ENCODE peak calls at places on chromosomes 5 and 9, in ten cellular contexts. R, Q, I, K, S, Y, M, O, J and N are unnamed samples.

GRCh38 chr5:41418220-41419031 is 92.0 kb downstream of the PLCXD3 start:
- DNase-seq in R (peak), Q (no peak), I (no peak), K (peak), S (no peak), Y (no peak), M (peak), O (peak), J (no peak), N (no peak)

GRCh38 chr5:65426656-65427055 is 55.1 kb downstream of the ADAMTS6 start:
- DNase-seq in R (no peak), Q (no peak), I (no peak), K (no peak), S (no peak), Y (no peak), M (no peak), O (no peak), J (no peak), N (no peak)

GRCh38 chr5:44952376-44952775 is 143.6 kb downstream of the MRPS30 start:
- DNase-seq in R (peak), Q (peak), I (no peak), K (no peak), S (no peak), Y (no peak), M (peak), O (peak), J (no peak), N (peak)

GRCh38 chr5:68285075-68285827 is 69.7 kb downstream of the PIK3R1 start:
- DNase-seq in R (no peak), Q (no peak), I (no peak), K (no peak), S (no peak), Y (no peak), M (no peak), O (no peak), J (no peak), N (no peak)

GRCh38 chr5:136128416-136128935 is 4.2 kb upstream of the SMAD5 start:
- DNase-seq in R (no peak), Q (no peak), I (no peak), K (no peak), S (no peak), Y (no peak), M (no peak), O (no peak), J (no peak), N (no peak)

GRCh38 chr9:104941597-104941996 is 13.6 kb upstream of the ABCA1 start:
- DNase-seq in R (no peak), Q (no peak), I (no peak), K (no peak), S (no peak), Y (no peak), M (no peak), O (no peak), J (no peak), N (no peak)

GRCh38 chr9:81250041-81250440 is 439.3 kb downstream of the TLE1 start:
- DNase-seq in R (no peak), Q (no peak), I (no peak), K (no peak), S (no peak), Y (no peak), M (no peak), O (no peak), J (no peak), N (no peak)

GRCh38 chr5:139744471-139745120 is 51.0 kb upstream of the PSD2 start:
- DNase-seq in R (no peak), Q (no peak), I (no peak), K (no peak), S (peak), Y (no peak), M (no peak), O (no peak), J (no peak), N (no peak)

GRCh38 chr9:83274787-83275186 is 211.8 kb upstream of the RASEF start:
- DNase-seq in R (no peak), Q (no peak), I (no peak), K (no peak), S (no peak), Y (no peak), M (no peak), O (no peak), J (no peak), N (no peak)

GRCh38 chr5:16808936-16809815 is 126.9 kb downstream of the MYO10 start:
- DNase-seq in R (no peak), Q (no peak), I (no peak), K (no peak), S (no peak), Y (no peak), M (no peak), O (no peak), J (no peak), N (no peak)

GRCh38 chr5:128143911-128144310 is 60.3 kb downstream of the SLC12A2 start:
- DNase-seq in R (no peak), Q (no peak), I (no peak), K (no peak), S (no peak), Y (no peak), M (no peak), O (no peak), J (no peak), N (no peak)

GRCh38 chr5:24401767-24402166 is 243.0 kb downstream of the CDH10 start:
- DNase-seq in R (no peak), Q (peak), I (no peak), K (no peak), S (peak), Y (no peak), M (no peak), O (peak), J (no peak), N (no peak)

GRCh38 chr5:136192015-136192525 is 892 bp downstream of the SMIM32 start:
- DNase-seq in R (peak), Q (peak), I (peak), K (no peak), S (no peak), Y (no peak), M (no peak), O (peak), J (no peak), N (no peak)

GRCh38 chr9:128421474-128422010 is 885 bp downstream of the CERCAM start:
- DNase-seq in R (no peak), Q (peak), I (no peak), K (no peak), S (no peak), Y (no peak), M (peak), O (peak), J (no peak), N (no peak)

GRCh38 chr5:88536146-88536545 is 267.5 kb upstream of the TMEM161B start:
- DNase-seq in R (no peak), Q (no peak), I (no peak), K (no peak), S (no peak), Y (no peak), M (no peak), O (no peak), J (no peak), N (no peak)

GRCh38 chr5:17224858-17225436 is 7.5 kb downstream of the BASP1 start:
- DNase-seq in R (no peak), Q (no peak), I (no peak), K (no peak), S (no peak), Y (no peak), M (peak), O (peak), J (no peak), N (no peak)

GRCh38 chr5:41270423-41271251 is 57.3 kb upstream of the C6 start:
- DNase-seq in R (peak), Q (peak), I (peak), K (peak), S (peak), Y (no peak), M (peak), O (peak), J (peak), N (no peak)

GRCh38 chr9:125763373-125763772 is 16.2 kb downstream of the PBX3 start:
- DNase-seq in R (peak), Q (peak), I (no peak), K (no peak), S (no peak), Y (no peak), M (no peak), O (peak), J (no peak), N (no peak)

GRCh38 chr5:54673523-54674225 is 156.1 kb downstream of the SNX18 start:
- DNase-seq in R (no peak), Q (peak), I (peak), K (no peak), S (no peak), Y (peak), M (no peak), O (peak), J (peak), N (peak)
- H3K4me3 ChIP-seq in R (no peak), Q (no peak), I (no peak), K (no peak), S (no peak), Y (no peak), M (no peak), O (no peak), J (no peak), N (no peak)

DNA sequence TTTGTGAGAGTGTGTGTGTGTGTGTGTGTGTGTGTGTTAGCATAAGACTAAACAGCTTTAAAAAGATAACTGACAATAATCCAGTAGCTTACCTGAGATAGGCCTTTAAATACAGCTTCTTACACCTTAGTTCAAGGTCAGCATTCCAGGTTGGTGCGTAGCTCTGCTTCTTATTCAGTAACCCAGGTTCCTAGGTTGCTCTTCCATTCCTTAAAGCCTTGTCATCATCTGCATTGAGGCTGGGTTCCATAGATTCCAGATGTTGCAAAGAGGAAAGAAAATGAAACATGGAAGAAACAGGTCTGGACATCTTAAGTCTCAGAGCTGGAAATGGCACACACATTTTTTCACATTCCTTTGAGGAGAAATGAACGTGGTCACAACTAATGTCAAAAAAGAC is 53.9 kb upstream of the CAMK4 start:
- DNase-seq in R (no peak), Q (no peak), I (no peak), K (no peak), S (no peak), Y (no peak), M (no peak), O (no peak), J (no peak), N (no peak)
- H3K4me3 ChIP-seq in R (no peak), Q (no peak), I (no peak), K (no peak), S (no peak), Y (no peak), M (no peak), O (no peak), J (no peak), N (no peak)

DNA sequence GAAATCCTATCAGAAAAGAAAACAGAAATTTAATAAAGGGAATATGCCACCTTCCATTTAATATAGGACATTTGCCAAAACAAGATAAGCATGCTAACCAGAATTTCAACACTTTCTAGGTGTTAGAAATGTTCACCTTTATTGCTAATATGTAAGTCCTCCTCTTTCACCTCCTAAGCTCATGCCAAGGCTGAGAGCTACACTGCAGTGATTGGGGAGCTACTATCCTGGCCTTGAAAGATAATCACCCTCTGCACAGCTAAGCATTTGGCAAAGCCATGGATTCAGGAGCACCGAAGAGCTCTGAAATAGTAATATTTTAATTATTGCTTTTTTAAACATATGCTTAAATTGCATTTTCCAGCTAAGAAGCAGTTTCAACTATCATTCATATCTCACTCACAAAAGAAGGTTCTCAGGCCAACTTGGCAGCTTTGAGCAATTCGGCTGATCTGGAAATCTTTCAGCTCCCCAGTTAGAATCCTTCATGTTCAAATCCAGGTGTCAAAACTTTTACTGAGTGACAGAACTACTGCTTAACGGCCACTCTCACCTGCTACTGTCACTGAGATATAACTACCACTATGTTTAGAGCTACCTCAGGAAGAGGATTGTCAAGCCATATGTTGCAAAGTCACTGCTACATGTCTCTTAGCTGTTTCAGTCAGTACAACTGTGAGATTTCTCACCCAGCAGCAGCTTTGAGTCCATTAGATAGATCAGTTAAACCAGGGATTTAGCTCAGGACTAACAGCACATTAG is 302.0 kb downstream of the NFIB start:
- DNase-seq in R (no peak), Q (no peak), I (no peak), K (no peak), S (no peak), Y (no peak), M (no peak), O (no peak), J (no peak), N (no peak)
- H3K4me3 ChIP-seq in R (no peak), Q (no peak), I (no peak), K (no peak), S (no peak), Y (no peak), M (no peak), O (no peak), J (no peak), N (no peak)

DNA sequence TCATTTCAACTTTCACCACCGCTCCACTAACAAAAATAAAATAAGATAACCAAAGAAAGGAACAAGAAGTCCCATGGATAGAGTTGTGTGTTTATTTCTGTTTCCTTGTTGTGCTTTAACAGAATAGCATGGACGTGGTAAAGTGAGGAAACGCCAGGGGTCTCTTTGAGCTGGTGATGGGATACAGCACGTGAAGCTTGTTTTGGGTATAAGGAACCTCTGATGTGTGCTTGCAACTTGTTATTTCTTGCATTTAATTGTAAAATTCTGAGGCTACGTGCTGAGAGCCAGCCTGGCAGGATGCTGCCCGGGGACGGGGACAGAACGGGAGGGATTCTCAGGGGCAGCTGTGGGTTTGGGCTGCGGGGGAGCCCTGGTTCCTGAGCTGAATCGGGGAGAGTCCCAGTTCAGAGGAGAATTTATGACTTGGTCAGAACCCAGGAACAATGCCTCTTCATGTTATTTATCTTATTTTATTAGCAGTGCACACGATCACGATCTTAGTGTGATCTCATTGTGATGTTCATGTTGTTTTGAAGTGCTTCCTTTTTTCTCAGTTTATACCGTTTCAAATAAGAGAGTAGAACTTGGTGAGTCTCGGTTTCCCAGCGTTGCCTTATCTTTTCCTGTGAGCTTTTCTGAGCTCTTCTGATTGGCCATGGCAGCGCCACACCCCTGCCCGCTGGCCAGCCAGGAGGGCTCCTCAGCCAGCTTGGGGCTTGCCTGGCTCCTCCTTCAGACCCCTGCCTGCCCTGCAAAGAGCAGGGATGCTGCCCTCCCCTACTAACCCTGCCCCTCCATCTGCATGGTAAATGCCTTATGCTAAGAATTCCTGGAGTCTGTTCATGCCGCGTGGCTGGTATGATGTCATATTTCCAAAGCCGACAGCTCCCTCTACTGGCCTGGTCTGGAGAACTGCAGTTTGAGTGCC is 63.6 kb downstream of the ANKRD33B start:
- DNase-seq in R (peak), Q (peak), I (peak), K (peak), S (peak), Y (peak), M (peak), O (peak), J (peak), N (peak)
- H3K4me3 ChIP-seq in R (peak), Q (peak), I (no peak), K (peak), S (peak), Y (peak), M (peak), O (peak), J (peak), N (no peak)

GRCh38 chr9:109329274-109330258 is 8.7 kb upstream of the EPB41L4B start:
- DNase-seq in R (peak), Q (peak), I (peak), K (no peak), S (peak), Y (no peak), M (no peak), O (peak), J (no peak), N (no peak)
- H3K4me3 ChIP-seq in R (no peak), Q (no peak), I (no peak), K (no peak), S (no peak), Y (no peak), M (no peak), O (no peak), J (no peak), N (no peak)

GRCh38 chr9:2241461-2241874 is 226.3 kb downstream of the SMARCA2 start:
- DNase-seq in R (peak), Q (peak), I (no peak), K (peak), S (peak), Y (no peak), M (peak), O (peak), J (peak), N (no peak)
- H3K4me3 ChIP-seq in R (peak), Q (peak), I (peak), K (peak), S (peak), Y (peak), M (peak), O (peak), J (peak), N (peak)

GRCh38 chr9:92963831-92964606 is 16.7 kb downstream of the FGD3 start:
- DNase-seq in R (no peak), Q (no peak), I (no peak), K (no peak), S (no peak), Y (peak), M (no peak), O (no peak), J (no peak), N (peak)
- H3K4me3 ChIP-seq in R (no peak), Q (no peak), I (peak), K (no peak), S (no peak), Y (peak), M (no peak), O (no peak), J (peak), N (peak)